ENCODE peak calls at places on chromosomes 2 and 18, in eight cellular contexts. One of them, this sample, is unnamed.

GRCh38 chr18:24530630-24531111 is 70.2 kb downstream of the HRH4 start:
- DNase-seq in ACHN: peak; percentile 47
- DNase-seq in activated CD8-positive, alpha-beta memory T cell treated with anti-CD3 and anti-CD28 coated beads, Interleukin-2, amount 50 U/mL, for 48 hours: no peak
- DNase-seq in neural crest cell: no peak
- DNase-seq in T-helper 1 cell: peak; percentile 4
- DNase-seq in HS-5: peak; percentile 28
- DNase-seq in GM06990: no peak
- DNase-seq in Calu3: peak; percentile 32
- DNase-seq in this sample: no peak

GRCh38 chr2:189364607-189365006 is 76.7 kb upstream of the WDR75 start:
- DNase-seq in activated CD8-positive, alpha-beta memory T cell treated with anti-CD3 and anti-CD28 coated beads, Interleukin-2, amount 50 U/mL, for 48 hours: no peak
- DNase-seq in neural crest cell: no peak
- DNase-seq in Calu3: no peak
- DNase-seq in GM06990: no peak
- DNase-seq in ACHN: no peak
- DNase-seq in HS-5: no peak
- DNase-seq in T-helper 1 cell: no peak
- DNase-seq in this sample: no peak

GRCh38 chr2:18991177-18992168 is 366.9 kb downstream of the OSR1 start:
- DNase-seq in Calu3: peak; percentile 80
- DNase-seq in activated CD8-positive, alpha-beta memory T cell treated with anti-CD3 and anti-CD28 coated beads, Interleukin-2, amount 50 U/mL, for 48 hours: no peak
- DNase-seq in neural crest cell: no peak
- DNase-seq in ACHN: peak; percentile 47
- DNase-seq in T-helper 1 cell: no peak
- DNase-seq in GM06990: no peak
- DNase-seq in HS-5: peak; percentile 83
- DNase-seq in this sample: no peak

GRCh38 chr2:17658251-17658843 is 95.3 kb downstream of the SMC6 start:
- DNase-seq in GM06990: peak; percentile 48
- DNase-seq in Calu3: no peak
- DNase-seq in HS-5: no peak
- DNase-seq in activated CD8-positive, alpha-beta memory T cell treated with anti-CD3 and anti-CD28 coated beads, Interleukin-2, amount 50 U/mL, for 48 hours: no peak
- DNase-seq in T-helper 1 cell: peak; percentile 50
- DNase-seq in ACHN: no peak
- DNase-seq in neural crest cell: no peak
- DNase-seq in this sample: no peak

GRCh38 chr18:6370886-6371635 is 43.6 kb downstream of the L3MBTL4 start:
- DNase-seq in HS-5: no peak
- DNase-seq in neural crest cell: no peak
- DNase-seq in Calu3: peak; percentile 61
- DNase-seq in ACHN: peak; percentile 42
- DNase-seq in activated CD8-positive, alpha-beta memory T cell treated with anti-CD3 and anti-CD28 coated beads, Interleukin-2, amount 50 U/mL, for 48 hours: no peak
- DNase-seq in T-helper 1 cell: no peak
- DNase-seq in GM06990: no peak
- DNase-seq in this sample: no peak

GRCh38 chr2:120227111-120227991 is 4.2 kb upstream of the TMEM185B start:
- DNase-seq in activated CD8-positive, alpha-beta memory T cell treated with anti-CD3 and anti-CD28 coated beads, Interleukin-2, amount 50 U/mL, for 48 hours: no peak
- DNase-seq in Calu3: no peak
- DNase-seq in neural crest cell: no peak
- DNase-seq in T-helper 1 cell: no peak
- DNase-seq in ACHN: no peak
- DNase-seq in HS-5: no peak
- DNase-seq in GM06990: no peak
- DNase-seq in this sample: no peak

GRCh38 chr2:121855456-121855985 is 100.1 kb downstream of the TSN start:
- DNase-seq in ACHN: no peak
- DNase-seq in neural crest cell: no peak
- DNase-seq in Calu3: no peak
- DNase-seq in activated CD8-positive, alpha-beta memory T cell treated with anti-CD3 and anti-CD28 coated beads, Interleukin-2, amount 50 U/mL, for 48 hours: no peak
- DNase-seq in GM06990: no peak
- DNase-seq in T-helper 1 cell: no peak
- DNase-seq in HS-5: no peak
- DNase-seq in this sample: no peak

GRCh38 chr18:3759099-3759498 is 309.1 kb downstream of the TGIF1 start:
- DNase-seq in ACHN: no peak
- DNase-seq in Calu3: no peak
- DNase-seq in HS-5: no peak
- DNase-seq in neural crest cell: no peak
- DNase-seq in T-helper 1 cell: no peak
- DNase-seq in activated CD8-positive, alpha-beta memory T cell treated with anti-CD3 and anti-CD28 coated beads, Interleukin-2, amount 50 U/mL, for 48 hours: no peak
- DNase-seq in GM06990: no peak
- DNase-seq in this sample: no peak

GRCh38 chr18:48109961-48110493 is 179.6 kb upstream of the SMAD2 start:
- DNase-seq in neural crest cell: no peak
- DNase-seq in T-helper 1 cell: no peak
- DNase-seq in Calu3: no peak
- DNase-seq in HS-5: no peak
- DNase-seq in ACHN: no peak
- DNase-seq in GM06990: no peak
- DNase-seq in activated CD8-positive, alpha-beta memory T cell treated with anti-CD3 and anti-CD28 coated beads, Interleukin-2, amount 50 U/mL, for 48 hours: no peak
- DNase-seq in this sample: no peak

GRCh38 chr2:37786153-37786809 is 114.8 kb upstream of the CDC42EP3 start:
- DNase-seq in HS-5: no peak
- DNase-seq in activated CD8-positive, alpha-beta memory T cell treated with anti-CD3 and anti-CD28 coated beads, Interleukin-2, amount 50 U/mL, for 48 hours: no peak
- DNase-seq in T-helper 1 cell: no peak
- DNase-seq in GM06990: no peak
- DNase-seq in ACHN: no peak
- DNase-seq in neural crest cell: no peak
- DNase-seq in Calu3: no peak
- DNase-seq in this sample: no peak

GRCh38 chr2:80322958-80323357 is 18.4 kb upstream of the LRRTM1 start:
- DNase-seq in ACHN: no peak
- DNase-seq in GM06990: no peak
- DNase-seq in HS-5: no peak
- DNase-seq in Calu3: no peak
- DNase-seq in activated CD8-positive, alpha-beta memory T cell treated with anti-CD3 and anti-CD28 coated beads, Interleukin-2, amount 50 U/mL, for 48 hours: no peak
- DNase-seq in neural crest cell: no peak
- DNase-seq in T-helper 1 cell: no peak
- DNase-seq in this sample: no peak

GRCh38 chr2:123648014-123648413 is 377.1 kb upstream of the CNTNAP5 start:
- DNase-seq in activated CD8-positive, alpha-beta memory T cell treated with anti-CD3 and anti-CD28 coated beads, Interleukin-2, amount 50 U/mL, for 48 hours: no peak
- DNase-seq in HS-5: no peak
- DNase-seq in ACHN: no peak
- DNase-seq in T-helper 1 cell: no peak
- DNase-seq in Calu3: no peak
- DNase-seq in GM06990: no peak
- DNase-seq in neural crest cell: no peak
- DNase-seq in this sample: no peak

GRCh38 chr2:15938803-15939555 is 1.4 kb upstream of the MYCN start:
- DNase-seq in activated CD8-positive, alpha-beta memory T cell treated with anti-CD3 and anti-CD28 coated beads, Interleukin-2, amount 50 U/mL, for 48 hours: no peak
- DNase-seq in GM06990: no peak
- DNase-seq in HS-5: no peak
- DNase-seq in Calu3: no peak
- DNase-seq in T-helper 1 cell: no peak
- DNase-seq in ACHN: no peak
- DNase-seq in neural crest cell: no peak
- DNase-seq in this sample: no peak

GRCh38 chr2:156999657-157000056 is 257.8 kb upstream of the GALNT5 start:
- DNase-seq in GM06990: no peak
- DNase-seq in Calu3: peak; percentile 28
- DNase-seq in activated CD8-positive, alpha-beta memory T cell treated with anti-CD3 and anti-CD28 coated beads, Interleukin-2, amount 50 U/mL, for 48 hours: no peak
- DNase-seq in neural crest cell: no peak
- DNase-seq in T-helper 1 cell: no peak
- DNase-seq in HS-5: no peak
- DNase-seq in ACHN: no peak
- DNase-seq in this sample: no peak

GRCh38 chr18:37435996-37436395 is 129.6 kb downstream of the CELF4 start:
- DNase-seq in HS-5: no peak
- DNase-seq in activated CD8-positive, alpha-beta memory T cell treated with anti-CD3 and anti-CD28 coated beads, Interleukin-2, amount 50 U/mL, for 48 hours: no peak
- DNase-seq in neural crest cell: no peak
- DNase-seq in T-helper 1 cell: no peak
- DNase-seq in GM06990: no peak
- DNase-seq in ACHN: peak; percentile 11
- DNase-seq in Calu3: no peak
- DNase-seq in this sample: no peak

GRCh38 chr2:215727507-215728503 is 285.5 kb downstream of the MREG start:
- DNase-seq in GM06990: no peak
- DNase-seq in HS-5: no peak
- DNase-seq in activated CD8-positive, alpha-beta memory T cell treated with anti-CD3 and anti-CD28 coated beads, Interleukin-2, amount 50 U/mL, for 48 hours: no peak
- DNase-seq in T-helper 1 cell: no peak
- DNase-seq in ACHN: no peak
- DNase-seq in neural crest cell: no peak
- DNase-seq in Calu3: no peak
- DNase-seq in this sample: no peak

GRCh38 chr2:152200562-152201465 is 25.3 kb upstream of the STAM2 start:
- DNase-seq in GM06990: no peak
- DNase-seq in activated CD8-positive, alpha-beta memory T cell treated with anti-CD3 and anti-CD28 coated beads, Interleukin-2, amount 50 U/mL, for 48 hours: peak; percentile 58
- DNase-seq in ACHN: peak; percentile 99
- DNase-seq in T-helper 1 cell: peak; percentile 5
- DNase-seq in neural crest cell: no peak
- DNase-seq in HS-5: peak; percentile 93
- DNase-seq in Calu3: peak; percentile 94
- DNase-seq in this sample: no peak

GRCh38 chr2:17104454-17104853 is 413.8 kb downstream of the RAD51AP2 start:
- DNase-seq in HS-5: peak; percentile 84
- DNase-seq in neural crest cell: no peak
- DNase-seq in T-helper 1 cell: no peak
- DNase-seq in Calu3: no peak
- DNase-seq in ACHN: no peak
- DNase-seq in GM06990: no peak
- DNase-seq in activated CD8-positive, alpha-beta memory T cell treated with anti-CD3 and anti-CD28 coated beads, Interleukin-2, amount 50 U/mL, for 48 hours: no peak
- DNase-seq in this sample: no peak

GRCh38 chr18:58528011-58528367 is 100.9 kb downstream of the ALPK2 start:
- DNase-seq in T-helper 1 cell: no peak
- DNase-seq in activated CD8-positive, alpha-beta memory T cell treated with anti-CD3 and anti-CD28 coated beads, Interleukin-2, amount 50 U/mL, for 48 hours: no peak
- DNase-seq in Calu3: no peak
- DNase-seq in neural crest cell: no peak
- DNase-seq in HS-5: no peak
- DNase-seq in ACHN: no peak
- DNase-seq in GM06990: no peak
- DNase-seq in this sample: no peak

GRCh38 chr2:222960126-222960525 is 91.9 kb upstream of the KCNE4 start:
- DNase-seq in T-helper 1 cell: no peak
- DNase-seq in ACHN: no peak
- DNase-seq in HS-5: no peak
- DNase-seq in neural crest cell: no peak
- DNase-seq in activated CD8-positive, alpha-beta memory T cell treated with anti-CD3 and anti-CD28 coated beads, Interleukin-2, amount 50 U/mL, for 48 hours: no peak
- DNase-seq in Calu3: no peak
- DNase-seq in GM06990: no peak
- DNase-seq in this sample: no peak

GRCh38 chr2:14256890-14257289 is 375.6 kb upstream of the LRATD1 start:
- DNase-seq in neural crest cell: no peak
- DNase-seq in Calu3: no peak
- DNase-seq in activated CD8-positive, alpha-beta memory T cell treated with anti-CD3 and anti-CD28 coated beads, Interleukin-2, amount 50 U/mL, for 48 hours: no peak
- DNase-seq in HS-5: peak; percentile 48
- DNase-seq in ACHN: no peak
- DNase-seq in GM06990: no peak
- DNase-seq in T-helper 1 cell: no peak
- DNase-seq in this sample: no peak

GRCh38 chr2:188978291-188979081 is 4.3 kb downstream of the COL3A1 start:
- DNase-seq in neural crest cell: no peak
- DNase-seq in GM06990: peak; percentile 13
- DNase-seq in Calu3: peak; percentile 11
- DNase-seq in T-helper 1 cell: peak; percentile 19
- DNase-seq in ACHN: peak; percentile 64
- DNase-seq in HS-5: peak; percentile 68
- DNase-seq in activated CD8-positive, alpha-beta memory T cell treated with anti-CD3 and anti-CD28 coated beads, Interleukin-2, amount 50 U/mL, for 48 hours: no peak
- DNase-seq in this sample: no peak

GRCh38 chr18:78655921-78656320 is 323.7 kb upstream of the SALL3 start:
- DNase-seq in GM06990: no peak
- DNase-seq in T-helper 1 cell: no peak
- DNase-seq in activated CD8-positive, alpha-beta memory T cell treated with anti-CD3 and anti-CD28 coated beads, Interleukin-2, amount 50 U/mL, for 48 hours: no peak
- DNase-seq in Calu3: no peak
- DNase-seq in neural crest cell: no peak
- DNase-seq in HS-5: no peak
- DNase-seq in ACHN: no peak
- DNase-seq in this sample: no peak

GRCh38 chr2:121134728-121135127 is 150.3 kb downstream of the TFCP2L1 start:
- DNase-seq in activated CD8-positive, alpha-beta memory T cell treated with anti-CD3 and anti-CD28 coated beads, Interleukin-2, amount 50 U/mL, for 48 hours: no peak
- DNase-seq in GM06990: no peak
- DNase-seq in neural crest cell: no peak
- DNase-seq in HS-5: no peak
- DNase-seq in ACHN: no peak
- DNase-seq in Calu3: no peak
- DNase-seq in T-helper 1 cell: no peak
- DNase-seq in this sample: no peak

This sample was measured in CD4-positive, alpha-beta memory T cell.